ENCODE peak calls at places on chromosomes 1 and 21, in six cellular contexts. G, F, J, V, Z and Q are unnamed samples.

GRCh38 chr21:45997205-45997494 is 15.6 kb downstream of the COL6A1 start:
- DNase-seq in G (no peak), F (no peak), J (no peak), V (no peak), Z (no peak), Q (no peak)

GRCh38 chr1:176820292-176821056 is 344.0 kb downstream of the ASTN1 start:
- DNase-seq in G (no peak), F (no peak), J (no peak), V (no peak), Z (no peak), Q (no peak)

GRCh38 chr1:196897158-196897828 is 9.4 kb downstream of the CFHR4 start:
- DNase-seq in G (no peak), F (no peak), J (no peak), V (no peak), Z (no peak), Q (no peak)

GRCh38 chr1:103267893-103268292 is 159.6 kb upstream of the COL11A1 start:
- DNase-seq in G (no peak), F (peak), J (no peak), V (no peak), Z (no peak), Q (no peak)

GRCh38 chr1:89125571-89126233 is at the start of gene GBP2:
- DNase-seq in G (peak), F (peak), J (no peak), V (peak), Z (peak), Q (peak)

GRCh38 chr1:38221006-38221649 is 174.5 kb upstream of the POU3F1 start:
- DNase-seq in G (peak), F (peak), J (no peak), V (no peak), Z (no peak), Q (no peak)

GRCh38 chr1:29962831-29963247 is 726.5 kb downstream of the PTPRU start:
- DNase-seq in G (no peak), F (no peak), J (no peak), V (no peak), Z (no peak), Q (no peak)

GRCh38 chr1:14136881-14137280 is 436.9 kb downstream of the PRDM2 start:
- DNase-seq in G (no peak), F (no peak), J (no peak), V (no peak), Z (no peak), Q (no peak)